ENCODE peak calls at places on chromosomes 13 and 19, in ten cellular contexts. W is T-helper 2 cell; J is central memory CD4-positive, alpha-beta T cell; I is T-helper 1 cell; Y is fibroblast of mammary gland; T is activated CD4-positive, alpha-beta T cell treated with anti-CD3 and anti-CD28 coated beads for 24 hours; E is stimulated activated CD8-positive, alpha-beta memory T cell treated with anti-CD3 and anti-CD28 coated beads, Interleukin-2, amount 100 ng/mL, for 48 hours; M is AG08395; V is NCI-H1092 treated with DMSO at 0.1 percent for 48 hours; O is GDM1. K is an unnamed sample.

GRCh38 chr19:31253816-31254551 is 95.3 kb downstream of the TSHZ3 start:
- DNase-seq in V (no peak), O (no peak), W (no peak), T (no peak), Y (no peak), I (no peak), E (no peak), J (no peak), M (no peak), K (no peak)

GRCh38 chr19:46226438-46226973 is 3.0 kb upstream of the IGFL1 start:
- DNase-seq in T (no peak), O (no peak), Y (no peak), E (no peak), M (no peak), V (no peak), W (no peak), I (no peak), J (no peak), K (no peak)

GRCh38 chr13:42109957-42110356 is 61.5 kb downstream of the DGKH start:
- DNase-seq in M (no peak), O (no peak), J (no peak), I (no peak), V (no peak), Y (no peak), E (no peak), T (no peak), W (no peak), K (no peak)

GRCh38 chr13:94764576-94765321 is 52.4 kb upstream of the SOX21 start:
- DNase-seq in O (no peak), M (no peak), Y (peak), W (no peak), E (no peak), J (no peak), V (no peak), I (peak), T (no peak), K (no peak)

GRCh38 chr19:55626350-55626749 is 2.0 kb upstream of the ZNF784 start:
- DNase-seq in O (no peak), J (peak), V (no peak), M (no peak), I (peak), T (peak), Y (no peak), E (no peak), W (no peak), K (peak)

GRCh38 chr13:65882810-65883209 is 1347.3 kb downstream of the PCDH9 start:
- DNase-seq in W (no peak), J (no peak), O (no peak), T (no peak), I (no peak), E (no peak), Y (no peak), M (no peak), V (no peak), K (no peak)

GRCh38 chr13:112779856-112780604 is 90.2 kb downstream of the ATP11A start:
- DNase-seq in I (no peak), V (no peak), O (no peak), J (no peak), T (no peak), W (no peak), Y (no peak), M (peak), E (no peak), K (no peak)

GRCh38 chr19:16896098-16896912 is 7.5 kb downstream of the F2RL3 start:
- DNase-seq in W (no peak), I (no peak), E (no peak), J (no peak), T (no peak), O (no peak), V (no peak), M (no peak), Y (no peak), K (no peak)